ENCODE peak calls at places on chromosomes 4 and X, in eight cellular contexts. K, Z, L, O, V, D, N and H are unnamed samples.

GRCh38 chr4:47830263-47831025 is 7.4 kb downstream of the CORIN start:
- DNase-seq in K (no peak), Z (no peak), L (no peak), O (no peak), V (no peak), D (no peak), N (no peak), H (no peak)

GRCh38 chrX:97858592-97858991 is 974.9 kb downstream of the RPA4 start:
- DNase-seq in K (no peak), Z (peak), L (no peak), O (no peak), V (no peak), D (no peak), N (no peak), H (no peak)

GRCh38 chr4:105875233-105875632 is 20.0 kb upstream of the NPNT start:
- DNase-seq in K (no peak), Z (no peak), L (no peak), O (no peak), V (no peak), D (no peak), N (no peak), H (no peak)

GRCh38 chr4:165398570-165398969 is 19.8 kb downstream of the CPE start:
- DNase-seq in K (no peak), Z (peak), L (no peak), O (no peak), V (no peak), D (no peak), N (no peak), H (no peak)

GRCh38 chr4:148235809-148236208 is 206.4 kb downstream of the NR3C2 start:
- DNase-seq in K (no peak), Z (no peak), L (no peak), O (no peak), V (no peak), D (no peak), N (no peak), H (no peak)

GRCh38 chrX:136816970-136817369 is 36.2 kb upstream of the ARHGEF6 start:
- DNase-seq in K (no peak), Z (peak), L (no peak), O (no peak), V (no peak), D (no peak), N (no peak), H (peak)

GRCh38 chrX:134625315-134625718 is 33.0 kb downstream of the PLAC1 start:
- DNase-seq in K (no peak), Z (peak), L (no peak), O (peak), V (no peak), D (peak), N (no peak), H (no peak)

GRCh38 chrX:118862086-118862485 is 38.5 kb downstream of the ZCCHC12 start:
- DNase-seq in K (no peak), Z (no peak), L (no peak), O (no peak), V (no peak), D (no peak), N (no peak), H (no peak)

GRCh38 chrX:13903405-13903804 is 86.5 kb upstream of the GPM6B start:
- DNase-seq in K (no peak), Z (peak), L (no peak), O (no peak), V (no peak), D (no peak), N (no peak), H (no peak)

GRCh38 chrX:82218361-82218760 is 1016.5 kb downstream of the SH3BGRL start:
- DNase-seq in K (no peak), Z (peak), L (no peak), O (no peak), V (no peak), D (no peak), N (no peak), H (no peak)

GRCh38 chr4:26217961-26218676 is 102.7 kb upstream of the RBPJ start:
- DNase-seq in K (no peak), Z (no peak), L (no peak), O (peak), V (peak), D (peak), N (no peak), H (no peak)

GRCh38 chr4:154329268-154329858 is 162.2 kb downstream of the DCHS2 start:
- DNase-seq in K (no peak), Z (peak), L (no peak), O (no peak), V (no peak), D (no peak), N (no peak), H (no peak)

GRCh38 chrX:120287513-120288112 is 23.6 kb downstream of the TMEM255A start:
- DNase-seq in K (no peak), Z (no peak), L (no peak), O (no peak), V (no peak), D (no peak), N (no peak), H (no peak)
- H3K4me3 ChIP-seq in K (no peak), Z (no peak), L (no peak), O (no peak), V (no peak), D (no peak), N (no peak), H (no peak)

GRCh38 chrX:3175659-3176438 is 134.6 kb downstream of the ARSF start:
- DNase-seq in K (peak), Z (peak), L (no peak), O (no peak), V (no peak), D (no peak), N (no peak), H (no peak)
- H3K4me3 ChIP-seq in K (no peak), Z (no peak), L (no peak), O (no peak), V (no peak), D (no peak), N (no peak), H (no peak)

GRCh38 chr4:785332-786073 is 40.4 kb downstream of the CPLX1 start:
- DNase-seq in K (no peak), Z (no peak), L (no peak), O (no peak), V (no peak), D (peak), N (no peak), H (no peak)
- H3K4me3 ChIP-seq in K (no peak), Z (no peak), L (no peak), O (peak), V (no peak), D (peak), N (peak), H (no peak)

GRCh38 chr4:82786794-82787193 is 11.8 kb downstream of the SCD5 start:
- DNase-seq in K (no peak), Z (no peak), L (no peak), O (no peak), V (no peak), D (no peak), N (no peak), H (no peak)

GRCh38 chr4:82787342-82787741 is 11.3 kb downstream of the SCD5 start:
- DNase-seq in K (no peak), Z (peak), L (no peak), O (no peak), V (no peak), D (peak), N (no peak), H (no peak)

GRCh38 chr4:82786004-82786400 is 12.6 kb downstream of the SCD5 start:
- DNase-seq in K (no peak), Z (no peak), L (no peak), O (no peak), V (no peak), D (no peak), N (no peak), H (no peak)

GRCh38 chr4:82784615-82785247 is 13.9 kb downstream of the SCD5 start:
- DNase-seq in K (no peak), Z (peak), L (no peak), O (no peak), V (no peak), D (no peak), N (no peak), H (no peak)

GRCh38 chr4:82785248-82786003 is 13.2 kb downstream of the SCD5 start:
- DNase-seq in K (peak), Z (peak), L (no peak), O (no peak), V (no peak), D (no peak), N (no peak), H (no peak)
- H3K4me3 ChIP-seq in K (no peak), Z (peak), L (no peak), O (no peak), V (no peak), D (no peak), N (no peak), H (peak)